ENCODE peak calls at places on chromosomes 11 and 22, in nine cellular contexts. Y, B, V, J, N, W, Q, H and K are unnamed samples.

GRCh38 chr22:44207981-44208317 is 27.2 kb downstream of the PARVG start:
- DNase-seq in H (no peak), V (no peak), B (no peak), Y (no peak), N (no peak), J (no peak), W (no peak), Q (no peak), K (no peak)

GRCh38 chr22:48645766-48646165 is 1181.9 kb downstream of the BRD1 start:
- DNase-seq in N (no peak), V (no peak), Q (no peak), B (no peak), J (no peak), H (no peak), Y (no peak), W (no peak), K (no peak)

GRCh38 chr11:44946268-44946667 is 4.4 kb downstream of the TP53I11 start:
- DNase-seq in J (no peak), B (no peak), N (no peak), Y (no peak), Q (no peak), V (no peak), H (no peak), W (no peak), K (no peak)

GRCh38 chr11:43504316-43504950 is 145.7 kb downstream of the TTC17 start:
- DNase-seq in H (no peak), Q (no peak), N (peak), W (no peak), Y (no peak), V (no peak), J (peak), B (peak), K (no peak)

GRCh38 chr11:44309483-44310197 is at the start of gene ALX4:
- DNase-seq in Q (no peak), J (peak), H (no peak), N (peak), W (peak), B (peak), Y (no peak), V (no peak), K (no peak)

GRCh38 chr11:18608373-18608772 is 8.8 kb downstream of the MISFA start:
- DNase-seq in W (no peak), N (peak), V (no peak), B (no peak), H (no peak), J (no peak), Y (no peak), Q (no peak), K (no peak)

GRCh38 chr11:119187123-119187892 is 2.0 kb downstream of the NHERF4 start:
- DNase-seq in H (no peak), B (no peak), Y (no peak), J (no peak), N (no peak), V (no peak), Q (no peak), W (no peak), K (no peak)

GRCh38 chr11:33579101-33579500 is 121.5 kb downstream of the C11orf91 start:
- DNase-seq in N (no peak), Q (no peak), V (no peak), W (no peak), J (no peak), B (no peak), Y (no peak), H (no peak), K (no peak)

GRCh38 chr11:76666408-76666807 is 4.1 kb downstream of the LRRC32 start:
- DNase-seq in W (no peak), V (no peak), N (peak), B (no peak), Q (no peak), H (no peak), Y (no peak), J (peak), K (no peak)

GRCh38 chr11:12765428-12765827 is 91.2 kb downstream of the TEAD1 start:
- DNase-seq in Y (no peak), J (peak), V (peak), Q (no peak), H (no peak), N (no peak), W (no peak), B (peak), K (peak)

GRCh38 chr11:73760066-73760679 is 701 bp downstream of the RAB6A start:
- DNase-seq in W (peak), V (no peak), N (peak), Q (no peak), B (peak), H (no peak), Y (no peak), J (peak), K (no peak)

GRCh38 chr11:119320593-119321524 is 3.9 kb upstream of the MCAM start:
- DNase-seq in N (peak), J (peak), B (peak), H (no peak), W (peak), Y (peak), V (no peak), Q (no peak), K (no peak)

GRCh38 chr11:12275818-12276217 is 101.6 kb upstream of the PARVA start:
- DNase-seq in V (no peak), W (no peak), B (peak), Y (no peak), N (no peak), J (no peak), Q (no peak), H (no peak), K (no peak)

GRCh38 chr22:26367402-26368245 is 61.4 kb upstream of the ASPHD2 start:
- DNase-seq in W (peak), J (peak), N (peak), Q (no peak), H (no peak), B (peak), Y (peak), V (peak), K (no peak)

GRCh38 chr22:46044718-46045458 is 67.9 kb upstream of the WNT7B start:
- DNase-seq in N (no peak), Q (no peak), J (no peak), V (no peak), W (peak), H (no peak), Y (peak), B (peak), K (no peak)

GRCh38 chr11:130383363-130384168 is 44.8 kb downstream of the ADAMTS8 start:
- DNase-seq in Q (peak), J (peak), N (peak), B (no peak), W (no peak), H (no peak), V (no peak), Y (no peak), K (no peak)

GRCh38 chr22:44702479-44703219 is 645 bp downstream of the PRR5 start:
- DNase-seq in W (peak), Y (no peak), H (no peak), B (peak), V (no peak), N (peak), Q (no peak), J (no peak), K (no peak)

GRCh38 chr11:31240340-31240904 is 129.1 kb downstream of the DCDC1 start:
- DNase-seq in B (peak), W (no peak), V (peak), Y (no peak), N (peak), J (no peak), H (no peak), Q (no peak), K (no peak)

GRCh38 chr11:114280696-114281095 is 15.5 kb upstream of the NNMT start:
- DNase-seq in B (peak), N (peak), H (no peak), Q (peak), J (peak), V (peak), W (no peak), Y (no peak), K (no peak)

GRCh38 chr11:61727401-61727811 is 25.0 kb upstream of the MYRF start:
- DNase-seq in H (no peak), B (no peak), Y (no peak), V (no peak), W (no peak), N (no peak), J (no peak), Q (no peak), K (no peak)

GRCh38 chr11:128738942-128739341 is 45.1 kb downstream of the FLI1 start:
- DNase-seq in Q (no peak), B (no peak), W (no peak), V (no peak), J (no peak), Y (no peak), H (no peak), N (no peak), K (no peak)

GRCh38 chr11:75347781-75348613 is 3.5 kb downstream of the ARRB1 start:
- DNase-seq in H (no peak), Y (no peak), J (peak), N (peak), W (no peak), B (no peak), V (no peak), Q (peak), K (no peak)

GRCh38 chr11:65973439-65974110 is 12.0 kb downstream of the SART1 start:
- DNase-seq in N (peak), J (no peak), B (no peak), Y (no peak), H (no peak), V (no peak), Q (no peak), W (no peak), K (no peak)

GRCh38 chr22:36467042-36467810 is 14.2 kb downstream of the TXN2 start:
- DNase-seq in W (no peak), J (peak), V (no peak), B (no peak), H (no peak), Q (no peak), N (peak), Y (no peak), K (no peak)

GRCh38 chr11:48028909-48029685 is 48.7 kb downstream of the PTPRJ start:
- DNase-seq in N (peak), W (no peak), Q (no peak), B (no peak), Y (no peak), V (no peak), J (no peak), H (no peak), K (no peak)

GRCh38 chr11:113952070-113952469 is 22.8 kb upstream of the HTR3A start:
- DNase-seq in B (no peak), W (no peak), V (no peak), H (no peak), J (no peak), Q (no peak), Y (no peak), N (no peak), K (no peak)

GRCh38 chr22:48140261-48140660 is 1377.8 kb downstream of the TBC1D22A start:
- DNase-seq in W (no peak), B (no peak), N (no peak), V (no peak), H (no peak), J (no peak), Y (no peak), Q (no peak), K (no peak)

GRCh38 chr11:20087118-20087521 is 73.2 kb downstream of the DBX1 start:
- DNase-seq in J (peak), V (no peak), W (no peak), B (no peak), H (no peak), Q (peak), N (peak), Y (no peak), K (no peak)

GRCh38 chr11:21723681-21724080 is 469.2 kb upstream of the ANO5 start:
- DNase-seq in B (peak), V (no peak), Q (no peak), N (no peak), H (no peak), Y (no peak), J (no peak), W (no peak), K (no peak)

GRCh38 chr11:121221801-121222200 is 70.8 kb upstream of the SC5D start:
- DNase-seq in Q (no peak), W (no peak), J (no peak), V (no peak), N (no peak), Y (no peak), H (no peak), B (no peak), K (no peak)

GRCh38 chr11:120715239-120715638 is 203.7 kb downstream of the GRIK4 start:
- DNase-seq in J (no peak), W (no peak), H (no peak), Q (no peak), N (no peak), V (no peak), B (no peak), Y (no peak), K (no peak)

GRCh38 chr22:35417606-35418005 is 17.7 kb downstream of the MCM5 start:
- DNase-seq in W (no peak), Y (no peak), Q (no peak), B (no peak), J (no peak), V (no peak), H (no peak), N (no peak), K (no peak)

GRCh38 chr11:3984896-3985295 is 109.7 kb upstream of the RRM1 start:
- DNase-seq in N (no peak), Y (no peak), W (peak), H (no peak), B (no peak), Q (no peak), V (no peak), J (no peak), K (no peak)

GRCh38 chr11:75689861-75690641 is 21.2 kb upstream of the MAP6 start:
- DNase-seq in N (no peak), Q (no peak), B (no peak), J (no peak), W (no peak), Y (no peak), V (no peak), H (no peak), K (no peak)

GRCh38 chr22:47278655-47279054 is 516.2 kb downstream of the TBC1D22A start:
- DNase-seq in J (no peak), H (no peak), Y (no peak), N (no peak), Q (no peak), B (no peak), W (no peak), V (no peak), K (no peak)

GRCh38 chr22:36457688-36458450 is 23.6 kb downstream of the TXN2 start:
- DNase-seq in B (no peak), J (peak), N (no peak), W (no peak), Y (no peak), H (no peak), V (no peak), Q (no peak), K (no peak)

GRCh38 chr11:64969209-64969608 is 2.7 kb downstream of the MAJIN start:
- DNase-seq in V (peak), H (no peak), W (no peak), Y (no peak), B (peak), Q (no peak), J (peak), N (peak), K (no peak)

GRCh38 chr11:72234920-72235319 is 9.1 kb downstream of the PHOX2A start:
- DNase-seq in W (no peak), J (no peak), V (no peak), H (no peak), Q (no peak), Y (no peak), B (no peak), N (no peak), K (no peak)